ENCODE peak calls at places on chromosomes 12 and 14, in ten cellular contexts. L, Z, B, X, R, F, U, H, M and P are unnamed samples.

GRCh38 chr12:95336387-95337067 is 118.9 kb downstream of the VEZT start:
- DNase-seq in L (peak; percentile 41), Z (peak; percentile 88), B (peak; percentile 41), X (no peak), R (no peak), F (peak; percentile 12), U (peak; percentile 60), H (peak; percentile 88), M (peak; percentile 81), P (peak; percentile 72)

GRCh38 chr14:84707830-84708229 is 822.1 kb upstream of the FLRT2 start:
- DNase-seq in L (no peak), Z (no peak), B (no peak), X (no peak), R (no peak), F (no peak), U (no peak), H (no peak), M (no peak), P (no peak)

GRCh38 chr12:109710747-109711595 is 2.7 kb upstream of the FAM222A start:
- DNase-seq in L (no peak), Z (no peak), B (no peak), X (no peak), R (no peak), F (no peak), U (no peak), H (no peak), M (peak; percentile 44), P (no peak)

GRCh38 chr12:44873898-44874297 is 2.2 kb downstream of the NELL2 start:
- DNase-seq in L (no peak), Z (peak; percentile 13), B (no peak), X (no peak), R (peak; percentile 9), F (no peak), U (peak; percentile 20), H (no peak), M (no peak), P (no peak)

GRCh38 chr14:102345232-102345631 is 17.5 kb downstream of the CINP start:
- DNase-seq in L (no peak), Z (no peak), B (no peak), X (no peak), R (no peak), F (no peak), U (no peak), H (no peak), M (no peak), P (no peak)

GRCh38 chr14:66649515-66649914 is 141.6 kb downstream of the GPHN start:
- DNase-seq in L (no peak), Z (no peak), B (no peak), X (peak; percentile 19), R (peak; percentile 9), F (no peak), U (no peak), H (no peak), M (no peak), P (no peak)

GRCh38 chr14:100263141-100263540 is 24.2 kb downstream of the YY1 start:
- DNase-seq in L (no peak), Z (peak; percentile 96), B (no peak), X (no peak), R (no peak), F (no peak), U (no peak), H (no peak), M (no peak), P (no peak)

GRCh38 chr12:40192704-40193255 is 32.0 kb upstream of the LRRK2 start:
- DNase-seq in L (no peak), Z (no peak), B (no peak), X (peak; percentile 68), R (peak; percentile 38), F (no peak), U (no peak), H (no peak), M (no peak), P (no peak)

GRCh38 chr14:51094282-51094821 is 553 bp downstream of the TRIM9 start:
- DNase-seq in L (no peak), Z (no peak), B (no peak), X (peak; percentile 48), R (no peak), F (no peak), U (no peak), H (peak; percentile 16), M (peak; percentile 50), P (peak; percentile 20)

GRCh38 chr12:114399664-114400211 is 6.2 kb downstream of the TBX5 start:
- DNase-seq in L (no peak), Z (peak; percentile 37), B (peak; percentile 74), X (no peak), R (peak; percentile 27), F (no peak), U (no peak), H (no peak), M (no peak), P (peak; percentile 78)

GRCh38 chr12:33752854-33753253 is 269.4 kb upstream of the ALG10 start:
- DNase-seq in L (no peak), Z (no peak), B (no peak), X (no peak), R (no peak), F (no peak), U (no peak), H (no peak), M (no peak), P (no peak)

GRCh38 chr12:123489580-123489979 is 31.6 kb downstream of the SNRNP35 start:
- DNase-seq in L (no peak), Z (no peak), B (no peak), X (no peak), R (no peak), F (no peak), U (no peak), H (no peak), M (no peak), P (no peak)

GRCh38 chr14:54488318-54488645 is 498 bp downstream of the GMFB start:
- DNase-seq in L (no peak), Z (no peak), B (no peak), X (no peak), R (no peak), F (no peak), U (no peak), H (no peak), M (no peak), P (no peak)

GRCh38 chr12:8554451-8555195 is 13.9 kb upstream of the CLEC4E start:
- DNase-seq in L (no peak), Z (no peak), B (no peak), X (no peak), R (no peak), F (no peak), U (peak; percentile 10), H (no peak), M (no peak), P (no peak)

GRCh38 chr14:50040401-50040775 is 76.0 kb downstream of the VCPKMT start:
- DNase-seq in L (no peak), Z (peak; percentile 85), B (no peak), X (peak; percentile 57), R (no peak), F (no peak), U (peak; percentile 90), H (no peak), M (no peak), P (no peak)

DNA sequence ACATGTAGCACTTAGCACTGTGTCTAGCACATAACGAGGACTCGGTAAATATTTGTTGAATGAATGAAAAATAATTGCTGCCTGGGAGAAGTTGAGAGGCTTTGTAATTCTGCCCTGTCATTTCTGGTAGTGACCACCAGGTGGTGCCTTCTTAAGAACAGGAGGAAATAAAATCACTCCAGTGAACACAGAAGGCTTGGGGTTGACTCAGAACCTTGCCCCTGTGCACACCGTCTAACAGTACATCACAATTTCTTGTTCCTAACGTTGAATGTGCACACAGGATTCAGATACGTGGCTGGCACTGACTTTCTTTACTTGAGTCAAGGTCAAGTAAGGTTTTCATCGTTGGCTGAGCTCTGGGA is 91.8 kb downstream of the RGS6 start:
- DNase-seq in L (no peak), Z (peak; percentile 13), B (no peak), X (peak; percentile 65), R (peak; percentile 32), F (no peak), U (peak; percentile 11), H (peak; percentile 39), M (peak; percentile 23), P (peak; percentile 34)
- TF ChIP-seq CTCF in L (peak; percentile 40), Z (peak; percentile 36), B (peak; percentile 35), X (peak; percentile 70), R (peak; percentile 61), F (peak; percentile 61), U (peak; percentile 71), H (peak; percentile 34), M (peak; percentile 70), P (peak; percentile 89)

GRCh38 chr14:77213657-77214016 is 32.0 kb downstream of the TMEM63C start:
- DNase-seq in L (no peak), Z (no peak), B (no peak), X (no peak), R (no peak), F (no peak), U (no peak), H (no peak), M (no peak), P (no peak)
- TF ChIP-seq CTCF in L (no peak), Z (no peak), B (no peak), X (no peak), R (no peak), F (no peak), U (no peak), H (no peak), M (no peak), P (no peak)

DNA sequence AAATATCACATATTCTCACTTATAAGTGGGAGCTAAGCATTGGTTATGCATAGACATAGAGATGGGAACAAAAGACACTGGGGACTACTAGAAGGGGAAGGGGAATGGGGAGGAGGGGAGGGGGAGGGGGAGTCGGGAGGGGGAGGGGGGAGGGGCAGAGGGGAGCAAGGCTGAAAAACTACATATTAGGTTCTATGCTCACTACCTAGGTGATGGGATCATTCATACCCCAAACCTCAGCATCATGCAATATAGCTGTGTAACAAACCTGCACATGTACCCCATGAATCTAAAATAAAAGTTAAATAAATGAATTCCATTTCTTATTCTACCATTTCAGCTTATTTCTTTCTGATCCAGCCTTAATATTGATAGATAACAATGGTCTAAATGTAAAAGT is 21.9 kb upstream of the PTCSC3 start:
- DNase-seq in L (no peak), Z (no peak), B (no peak), X (no peak), R (no peak), F (no peak), U (no peak), H (no peak), M (no peak), P (no peak)
- TF ChIP-seq CTCF in L (no peak), Z (no peak), B (no peak), X (no peak), R (no peak), F (no peak), U (no peak), H (no peak), M (no peak), P (no peak)

DNA sequence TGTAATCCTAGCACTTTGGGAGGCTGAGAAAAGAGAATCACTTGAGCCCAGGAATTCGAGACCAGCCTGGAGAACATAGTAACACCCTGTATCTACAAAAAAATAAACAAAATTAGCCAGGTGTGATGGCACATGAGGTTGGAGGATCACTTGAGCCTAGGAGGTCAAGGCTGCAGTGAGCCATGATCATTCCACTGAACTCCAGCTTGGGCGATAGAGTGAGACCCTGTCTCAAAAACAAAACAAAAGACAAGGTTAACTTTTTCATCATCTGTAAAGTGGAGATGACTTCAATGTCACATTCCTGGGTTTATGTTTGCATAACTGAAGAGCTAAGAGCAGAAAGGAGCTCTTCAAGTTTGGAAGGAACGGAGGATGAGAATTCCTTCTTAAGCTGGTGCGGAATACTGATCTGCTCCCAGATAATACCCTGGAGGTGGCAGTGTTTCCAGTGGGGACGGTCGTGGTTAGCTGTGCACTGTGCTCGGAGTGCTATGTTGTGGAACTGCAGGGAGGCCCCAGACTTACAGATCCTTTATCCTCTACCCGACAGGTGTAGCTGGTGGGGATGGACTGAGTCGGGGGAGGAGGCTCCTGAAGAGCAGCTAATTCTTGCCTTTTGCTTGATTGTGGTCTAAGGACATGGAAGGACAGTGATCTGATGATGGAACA is 22.5 kb upstream of the BICD1 start:
- DNase-seq in L (no peak), Z (no peak), B (no peak), X (no peak), R (no peak), F (no peak), U (no peak), H (no peak), M (no peak), P (no peak)
- TF ChIP-seq CTCF in L (no peak), Z (no peak), B (no peak), X (no peak), R (no peak), F (no peak), U (no peak), H (no peak), M (no peak), P (no peak)